ENCODE peak calls at places on chromosomes 11 and 22, in five cellular contexts. V, G, A, N and X are unnamed samples.

GRCh38 chr11:111379500-111380136 is 543 bp upstream of the POU2AF1 start:
- DNase-seq in N (no peak), V (no peak), G (no peak), A (no peak), X (no peak)

GRCh38 chr11:67356867-67357561 is 3.7 kb upstream of the POLD4 start:
- DNase-seq in N (no peak), V (peak; percentile 68), A (no peak), G (peak; percentile 76), X (peak; percentile 84)

GRCh38 chr11:71502871-71503435 is 24.1 kb upstream of the KRTAP5-7 start:
- DNase-seq in G (no peak), V (no peak), N (no peak), A (no peak), X (no peak)

GRCh38 chr11:122100222-122101080 is 15.6 kb downstream of the BLID start:
- DNase-seq in G (peak; percentile 47), A (peak; percentile 75), N (no peak), V (no peak), X (no peak)

GRCh38 chr11:11416502-11416901 is 63.5 kb upstream of the CSNK2A3 start:
- DNase-seq in V (no peak), G (no peak), A (no peak), N (no peak), X (peak; percentile 72)

GRCh38 chr22:17381237-17381913 is 12.1 kb downstream of the CECR2 start:
- DNase-seq in G (no peak), N (no peak), A (no peak), V (no peak), X (no peak)

GRCh38 chr11:20609727-20610707 is 10.6 kb downstream of the SLC6A5 start:
- DNase-seq in A (peak; percentile 16), V (peak; percentile 40), G (peak; percentile 95), N (peak; percentile 53), X (peak; percentile 68)

GRCh38 chr11:36110698-36111410 is 167.0 kb downstream of the LDLRAD3 start:
- DNase-seq in A (no peak), N (no peak), V (no peak), G (no peak), X (no peak)

GRCh38 chr11:130866831-130867230 is 49.4 kb downstream of the SNX19 start:
- DNase-seq in A (no peak), V (no peak), N (no peak), G (no peak), X (no peak)

GRCh38 chr11:118608268-118609214 is 1.1 kb downstream of the PHLDB1 start:
- DNase-seq in A (peak; percentile 73), G (no peak), N (no peak), V (peak; percentile 95), X (peak; percentile 69)

GRCh38 chr11:76793834-76794291 is 10.7 kb downstream of the TSKU start:
- DNase-seq in A (no peak), V (no peak), G (no peak), N (no peak), X (no peak)

GRCh38 chr11:68016904-68017817 is 7.0 kb downstream of the ALDH3B1 start:
- DNase-seq in N (no peak), V (no peak), A (no peak), G (no peak), X (peak; percentile 65)

GRCh38 chr22:37202706-37203105 is 9.6 kb downstream of the SSTR3 start:
- DNase-seq in G (no peak), A (no peak), V (no peak), N (no peak), X (no peak)

GRCh38 chr11:7642747-7643146 is 30.6 kb downstream of the CYB5R2 start:
- DNase-seq in N (no peak), V (no peak), A (no peak), G (no peak), X (no peak)

GRCh38 chr11:79440451-79441158 is at the start of gene TENM4:
- DNase-seq in V (no peak), N (peak; percentile 46), G (peak; percentile 45), A (peak; percentile 43), X (no peak)